ENCODE peak calls at places on chromosomes 4 and X, in nine cellular contexts. I, F, M, G, N, E, Z, B and U are unnamed samples.

GRCh38 chr4:32778938-32779337 is 2058.8 kb downstream of the PCDH7 start:
- DNase-seq in I (no peak), F (no peak), M (no peak), G (no peak), N (no peak), E (no peak), Z (no peak), B (no peak), U (no peak)

GRCh38 chr4:37388672-37389368 is 144.3 kb downstream of the NWD2 start:
- DNase-seq in I (no peak), F (no peak), M (no peak), G (no peak), N (no peak), E (no peak), Z (no peak), B (peak), U (no peak)

GRCh38 chr4:152273343-152273742 is 262.5 kb downstream of the FBXW7 start:
- DNase-seq in I (no peak), F (peak), M (no peak), G (no peak), N (peak), E (no peak), Z (no peak), B (no peak), U (no peak)

GRCh38 chr4:20538922-20539321 is 161.3 kb upstream of the PACRGL start:
- DNase-seq in I (no peak), F (no peak), M (no peak), G (no peak), N (no peak), E (no peak), Z (no peak), B (no peak), U (no peak)

GRCh38 chr4:92872604-92873003 is 568.8 kb downstream of the GRID2 start:
- DNase-seq in I (no peak), F (no peak), M (no peak), G (no peak), N (no peak), E (no peak), Z (no peak), B (no peak), U (no peak)

GRCh38 chr4:100189820-100190642 is at the start of gene DDIT4L:
- DNase-seq in I (no peak), F (peak), M (no peak), G (peak), N (peak), E (peak), Z (peak), B (peak), U (no peak)

GRCh38 chr4:87007345-87008181 is 72.8 kb downstream of the AFF1 start:
- DNase-seq in I (no peak), F (peak), M (no peak), G (peak), N (peak), E (peak), Z (peak), B (no peak), U (peak)

GRCh38 chr4:1376391-1376840 is 29.4 kb downstream of the UVSSA start:
- DNase-seq in I (no peak), F (no peak), M (no peak), G (no peak), N (no peak), E (no peak), Z (no peak), B (no peak), U (no peak)

GRCh38 chr4:139655116-139655515 is 10.5 kb upstream of the MGST2 start:
- DNase-seq in I (no peak), F (peak), M (no peak), G (peak), N (peak), E (peak), Z (no peak), B (no peak), U (peak)

GRCh38 chrX:136097871-136098805 is 49.2 kb upstream of the FHL1 start:
- DNase-seq in I (no peak), F (no peak), M (no peak), G (no peak), N (no peak), E (no peak), Z (no peak), B (peak), U (no peak)